ENCODE peak calls at places on chromosomes 12 and 14, in five cellular contexts. L is gastrocnemius medialis, B is psoas muscle, H is left ventricle myocardium inferior, I is cardiac muscle cell. R is an unnamed sample. For H3K9me3, the result is how much of the 10 kb centered on the place peaks cover.

GRCh38 chr14:90758959-90759358 is 57.3 kb downstream of the TTC7B start:
- DNase-seq in H (peak), I (peak), B (peak), L (no peak), R (no peak)

GRCh38 chr12:90124914-90125313 is 416.3 kb upstream of the ATP2B1 start:
- DNase-seq in L (no peak), B (no peak), H (no peak), I (no peak), R (no peak)

GRCh38 chr14:58638231-58639205 is 756 bp downstream of the DACT1 start:
- DNase-seq in H (peak), I (peak), L (no peak), B (peak), R (no peak)

GRCh38 chr12:14261096-14261495 is 104.4 kb upstream of the ATF7IP start:
- DNase-seq in I (no peak), B (peak), H (peak), L (no peak), R (no peak)

GRCh38 chr12:123393747-123394146 is 9.8 kb downstream of the KMT5A start:
- DNase-seq in I (no peak), B (no peak), H (no peak), L (no peak), R (no peak)

GRCh38 chr14:80080601-80081000 is 130.7 kb downstream of the DIO2 start:
- DNase-seq in B (no peak), I (no peak), H (no peak), L (no peak), R (no peak)

GRCh38 chr12:65948320-65949008 is 124.2 kb downstream of the HMGA2 start:
- DNase-seq in B (peak), L (peak), I (peak), H (peak), R (no peak)

GRCh38 chr14:35385042-35385839 is 19.3 kb downstream of the NFKBIA start:
- DNase-seq in B (peak), I (peak), L (peak), H (peak), R (no peak)

GRCh38 chr14:34034447-34035176 is 83.7 kb upstream of the EGLN3 start:
- DNase-seq in L (no peak), B (no peak), H (no peak), I (no peak), R (no peak)

GRCh38 chr14:90698379-90698869 is 117.8 kb downstream of the TTC7B start:
- DNase-seq in H (peak), L (peak), B (peak), I (peak), R (no peak)

GRCh38 chr12:77179515-77179914 is 114.1 kb upstream of the E2F7 start:
- DNase-seq in I (no peak), H (no peak), B (no peak), L (no peak), R (no peak)

GRCh38 chr12:47983541-47984115 is 20.2 kb downstream of the TMEM106C start:
- DNase-seq in L (no peak), I (no peak), B (no peak), H (no peak), R (no peak)

GRCh38 chr12:4112290-4112689 is 161.3 kb upstream of the CCND2 start:
- DNase-seq in I (no peak), B (no peak), H (no peak), L (no peak), R (no peak)

GRCh38 chr14:73339206-73339605 is 101.9 kb downstream of the PAPLN start:
- DNase-seq in I (no peak), H (no peak), L (no peak), B (no peak), R (no peak)

GRCh38 chr12:22229652-22230279 is 104.7 kb downstream of the ST8SIA1 start:
- DNase-seq in I (no peak), H (no peak), L (no peak), B (no peak), R (no peak)

GRCh38 chr12:112735296-112735695 is 56.3 kb upstream of the RPH3A start:
- DNase-seq in B (no peak), L (no peak), I (no peak), H (no peak), R (no peak)

GRCh38 chr14:104329793-104330192 is 191.4 kb downstream of the KIF26A start:
- DNase-seq in L (no peak), H (no peak), B (no peak), I (no peak), R (no peak)

GRCh38 chr12:11765817-11766794 is 116.6 kb downstream of the ETV6 start:
- DNase-seq in L (no peak), B (no peak), I (peak), H (no peak), R (no peak)

GRCh38 chr14:81256289-81256960 is 35.7 kb upstream of the GTF2A1 start:
- DNase-seq in B (no peak), L (no peak), H (no peak), I (no peak), R (no peak)

GRCh38 chr12:127025545-127025944 is 1241.4 kb upstream of the TMEM132C start:
- DNase-seq in B (no peak), I (no peak), L (no peak), H (no peak), R (no peak)

GRCh38 chr14:61644834-61645233 is 50.5 kb upstream of the HIF1A start:
- DNase-seq in H (no peak), L (no peak), I (no peak), B (no peak), R (no peak)

DNA sequence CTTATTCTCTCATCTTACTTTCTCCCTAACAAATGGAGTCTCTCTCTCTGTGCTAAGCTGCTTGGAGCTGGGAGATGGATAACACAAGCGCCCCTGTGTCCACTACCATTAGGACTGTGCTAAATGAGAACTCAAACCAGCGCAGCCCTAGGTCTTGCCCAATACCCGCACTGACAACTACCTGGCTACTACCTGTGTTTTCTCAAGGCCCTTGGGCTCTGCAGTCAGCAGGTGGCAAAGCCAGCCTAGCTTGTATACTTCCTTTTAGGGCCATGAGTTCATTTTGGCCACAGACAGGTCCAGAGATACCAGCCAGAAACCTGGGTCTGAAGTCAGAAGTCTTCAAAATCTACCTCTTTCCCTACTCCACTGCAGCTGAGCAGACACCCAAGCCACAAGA is 13.0 kb upstream of the SLCO1B1 start:
- DNase-seq in I (no peak), L (no peak), H (no peak), B (no peak), R (no peak)
- H3K9me3 ChIP-seq in I (under half), L (under half), H (under half), B (under half), R (under half)

DNA sequence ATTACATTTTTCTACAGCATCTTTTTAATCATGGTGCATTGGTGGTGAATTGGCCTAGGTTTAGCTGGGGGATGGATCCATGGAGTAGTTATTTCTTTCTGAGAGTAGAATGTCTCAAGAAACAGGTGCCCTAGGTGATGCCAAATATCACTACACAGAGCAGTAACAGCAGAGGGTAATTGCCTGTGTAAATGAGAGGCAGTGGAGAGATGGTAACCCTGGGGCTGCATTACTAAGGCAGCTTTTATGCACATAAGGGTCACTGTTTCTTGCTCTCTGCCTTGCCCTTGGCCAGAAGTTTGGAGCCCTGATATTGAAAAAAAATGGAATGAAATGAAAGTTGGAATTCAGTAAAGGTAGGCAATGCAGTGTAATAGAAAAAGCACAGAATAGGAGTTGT is 604.0 kb downstream of the NOVA1 start:
- DNase-seq in I (no peak), L (no peak), H (no peak), B (no peak), R (no peak)
- H3K9me3 ChIP-seq in I (under half), L (under half), H (under half), B (under half), R (under half)

DNA sequence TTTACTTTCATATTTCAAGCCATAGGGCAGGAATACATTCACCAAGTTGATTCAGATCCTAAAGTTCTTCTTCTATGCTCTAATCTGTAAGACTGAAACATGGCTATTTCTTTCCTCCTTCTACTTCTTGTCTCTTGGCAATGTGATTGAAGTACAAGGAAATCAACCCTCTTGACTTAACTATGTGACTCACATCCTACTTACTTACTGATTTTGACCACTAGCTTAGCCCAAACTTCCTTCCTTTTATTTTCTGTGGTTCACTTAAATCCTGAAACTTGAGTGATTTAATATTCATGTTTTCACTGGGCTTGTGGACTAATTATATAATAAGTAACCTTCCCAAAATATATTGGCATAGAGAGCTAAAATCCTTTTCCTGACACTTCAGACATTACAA is 111.2 kb upstream of the NOVA1 start:
- DNase-seq in B (no peak), I (peak), H (no peak), L (no peak), R (no peak)
- H3K9me3 ChIP-seq in B (under half), I (under half), H (under half), L (under half), R (under half)

GRCh38 chr14:106826833-106827369 is 1300.5 kb downstream of the TMEM121 start:
- DNase-seq in H (no peak), I (no peak), B (no peak), L (no peak), R (no peak)
- H3K9me3 ChIP-seq in H (under half), I (under half), B (under half), L (under half), R (under half)

GRCh38 chr14:101058571-101058970 is 155.0 kb upstream of the RTL1 start:
- DNase-seq in H (no peak), B (no peak), I (no peak), L (no peak), R (no peak)
- H3K9me3 ChIP-seq in H (under half), B (under half), I (under half), L (under half), R (under half)

DNA sequence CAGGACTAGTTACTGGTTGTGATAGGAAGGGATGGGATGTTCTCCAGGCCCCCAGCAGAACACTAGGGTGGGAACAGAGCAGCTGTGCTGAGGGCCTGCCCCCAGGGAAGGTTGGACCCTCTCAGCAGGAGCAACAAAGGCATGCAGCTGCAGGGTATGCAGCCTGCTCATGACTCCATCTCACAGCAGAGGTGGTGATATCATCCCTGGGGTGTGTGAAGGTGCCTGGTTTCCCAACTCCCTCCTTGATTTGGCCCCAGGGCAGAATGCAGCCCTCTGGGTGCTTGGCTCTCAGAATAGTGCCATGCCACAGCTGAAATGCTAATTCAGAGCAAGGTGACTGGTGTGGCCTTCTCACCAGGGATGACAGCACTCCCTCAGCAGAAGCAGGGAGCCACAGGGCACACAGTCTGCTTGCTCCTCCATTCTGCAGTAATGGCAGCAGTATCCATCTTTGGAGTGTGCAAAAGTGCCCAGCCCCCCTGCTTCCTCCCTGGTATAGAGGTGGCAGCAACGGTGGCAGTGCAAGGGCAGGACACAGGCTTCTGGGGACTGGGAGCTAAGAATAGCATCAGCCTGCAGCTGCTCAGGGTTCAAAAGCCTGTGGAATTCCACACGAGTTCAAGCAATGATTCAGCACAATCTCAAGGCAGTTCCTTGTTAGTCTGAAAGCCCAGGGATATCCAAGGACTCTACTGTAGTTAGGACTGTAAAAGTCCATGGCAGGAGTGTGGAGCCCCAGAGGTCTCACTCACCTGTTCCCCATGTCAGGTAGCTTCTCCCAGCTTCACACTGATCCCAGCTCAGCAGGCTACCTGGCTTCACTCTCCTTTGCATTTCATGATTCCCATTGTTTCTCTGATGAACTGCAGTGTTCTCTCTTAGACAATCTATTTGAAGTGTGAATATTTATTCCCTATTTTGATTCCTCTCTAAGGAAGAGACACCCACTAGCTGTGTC is 298.1 kb upstream of the FOXG1 start:
- DNase-seq in I (no peak), L (no peak), B (no peak), H (no peak), R (no peak)
- H3K9me3 ChIP-seq in I (under half), L (under half), B (under half), H (under half), R (under half)

R was measured in T-helper 17 cell.